ENCODE peak calls at places on chromosomes 13 and 19, in nine cellular contexts. One of them, this sample, is unnamed.

GRCh38 chr13:62482351-62482750 is 1066.7 kb upstream of the PCDH20 start:
- DNase-seq in Caco-2: no peak
- DNase-seq in K562: no peak
- DNase-seq in breast epithelium: no peak
- DNase-seq in IMR-90: no peak
- DNase-seq in epithelial cell of proximal tubule: no peak
- DNase-seq in tibial nerve: no peak
- DNase-seq in left ventricle myocardium inferior: no peak
- DNase-seq in heart left ventricle: no peak
- DNase-seq in this sample: no peak

GRCh38 chr19:29389495-29389894 is 136.3 kb upstream of the VSTM2B start:
- DNase-seq in epithelial cell of proximal tubule: no peak
- DNase-seq in Caco-2: no peak
- DNase-seq in tibial nerve: no peak
- DNase-seq in breast epithelium: peak
- DNase-seq in K562: no peak
- DNase-seq in IMR-90: no peak
- DNase-seq in heart left ventricle: no peak
- DNase-seq in left ventricle myocardium inferior: peak
- DNase-seq in this sample: no peak

GRCh38 chr13:113853518-113854237 is 10.2 kb downstream of the GAS6 start:
- DNase-seq in IMR-90: peak
- DNase-seq in Caco-2: no peak
- DNase-seq in tibial nerve: no peak
- DNase-seq in epithelial cell of proximal tubule: no peak
- DNase-seq in heart left ventricle: no peak
- DNase-seq in breast epithelium: no peak
- DNase-seq in K562: no peak
- DNase-seq in left ventricle myocardium inferior: peak
- DNase-seq in this sample: no peak

GRCh38 chr19:42657551-42657950 is 62.8 kb upstream of the CEACAM8 start:
- DNase-seq in K562: no peak
- DNase-seq in epithelial cell of proximal tubule: peak
- DNase-seq in heart left ventricle: no peak
- DNase-seq in breast epithelium: no peak
- DNase-seq in left ventricle myocardium inferior: no peak
- DNase-seq in tibial nerve: no peak
- DNase-seq in Caco-2: no peak
- DNase-seq in IMR-90: peak
- DNase-seq in this sample: peak

GRCh38 chr13:41268764-41269163 is 5.4 kb upstream of the MTRF1 start:
- DNase-seq in tibial nerve: no peak
- DNase-seq in breast epithelium: no peak
- DNase-seq in Caco-2: peak
- DNase-seq in K562: no peak
- DNase-seq in heart left ventricle: no peak
- DNase-seq in IMR-90: peak
- DNase-seq in epithelial cell of proximal tubule: no peak
- DNase-seq in left ventricle myocardium inferior: no peak
- DNase-seq in this sample: peak

GRCh38 chr19:40672038-40672437 is 18.4 kb downstream of the NUMBL start:
- DNase-seq in K562: no peak
- DNase-seq in IMR-90: no peak
- DNase-seq in Caco-2: no peak
- DNase-seq in breast epithelium: no peak
- DNase-seq in epithelial cell of proximal tubule: no peak
- DNase-seq in heart left ventricle: no peak
- DNase-seq in tibial nerve: no peak
- DNase-seq in left ventricle myocardium inferior: no peak
- DNase-seq in this sample: no peak

GRCh38 chr19:18610556-18611326 is 1.9 kb upstream of the TMEM59L start:
- DNase-seq in tibial nerve: no peak
- DNase-seq in heart left ventricle: no peak
- DNase-seq in IMR-90: no peak
- DNase-seq in K562: no peak
- DNase-seq in breast epithelium: no peak
- DNase-seq in epithelial cell of proximal tubule: no peak
- DNase-seq in left ventricle myocardium inferior: no peak
- DNase-seq in Caco-2: no peak
- DNase-seq in this sample: no peak

GRCh38 chr19:46296722-46297431 is at the start of gene HIF3A:
- DNase-seq in Caco-2: no peak
- DNase-seq in epithelial cell of proximal tubule: no peak
- DNase-seq in left ventricle myocardium inferior: peak
- DNase-seq in breast epithelium: no peak
- DNase-seq in tibial nerve: peak
- DNase-seq in IMR-90: no peak
- DNase-seq in K562: peak
- DNase-seq in heart left ventricle: peak
- DNase-seq in this sample: no peak

GRCh38 chr19:35940078-35940775 is 4.1 kb downstream of the LRFN3 start:
- DNase-seq in left ventricle myocardium inferior: no peak
- DNase-seq in Caco-2: no peak
- DNase-seq in epithelial cell of proximal tubule: no peak
- DNase-seq in IMR-90: no peak
- DNase-seq in tibial nerve: no peak
- DNase-seq in heart left ventricle: no peak
- DNase-seq in breast epithelium: no peak
- DNase-seq in K562: no peak
- DNase-seq in this sample: no peak

GRCh38 chr19:18865973-18866799 is 29.8 kb downstream of the CERS1 start:
- DNase-seq in IMR-90: peak
- DNase-seq in epithelial cell of proximal tubule: no peak
- DNase-seq in Caco-2: peak
- DNase-seq in K562: peak
- DNase-seq in breast epithelium: no peak
- DNase-seq in heart left ventricle: peak
- DNase-seq in left ventricle myocardium inferior: peak
- DNase-seq in tibial nerve: peak
- DNase-seq in this sample: peak

GRCh38 chr19:55484571-55485438 is at the start of gene NAT14:
- DNase-seq in epithelial cell of proximal tubule: no peak
- DNase-seq in Caco-2: peak
- DNase-seq in heart left ventricle: peak
- DNase-seq in tibial nerve: no peak
- DNase-seq in IMR-90: peak
- DNase-seq in left ventricle myocardium inferior: peak
- DNase-seq in breast epithelium: no peak
- DNase-seq in K562: peak
- DNase-seq in this sample: no peak

GRCh38 chr19:35757231-35757748 is 461 bp upstream of the HSPB6 start:
- DNase-seq in K562: peak
- DNase-seq in left ventricle myocardium inferior: peak
- DNase-seq in breast epithelium: peak
- DNase-seq in tibial nerve: peak
- DNase-seq in Caco-2: peak
- DNase-seq in epithelial cell of proximal tubule: no peak
- DNase-seq in heart left ventricle: peak
- DNase-seq in IMR-90: peak
- DNase-seq in this sample: peak

GRCh38 chr13:19264711-19265110 is 83.1 kb upstream of the TUBA3C start:
- DNase-seq in K562: no peak
- DNase-seq in breast epithelium: no peak
- DNase-seq in epithelial cell of proximal tubule: no peak
- DNase-seq in Caco-2: no peak
- DNase-seq in tibial nerve: no peak
- DNase-seq in left ventricle myocardium inferior: no peak
- DNase-seq in heart left ventricle: no peak
- DNase-seq in IMR-90: no peak
- DNase-seq in this sample: no peak

DNA sequence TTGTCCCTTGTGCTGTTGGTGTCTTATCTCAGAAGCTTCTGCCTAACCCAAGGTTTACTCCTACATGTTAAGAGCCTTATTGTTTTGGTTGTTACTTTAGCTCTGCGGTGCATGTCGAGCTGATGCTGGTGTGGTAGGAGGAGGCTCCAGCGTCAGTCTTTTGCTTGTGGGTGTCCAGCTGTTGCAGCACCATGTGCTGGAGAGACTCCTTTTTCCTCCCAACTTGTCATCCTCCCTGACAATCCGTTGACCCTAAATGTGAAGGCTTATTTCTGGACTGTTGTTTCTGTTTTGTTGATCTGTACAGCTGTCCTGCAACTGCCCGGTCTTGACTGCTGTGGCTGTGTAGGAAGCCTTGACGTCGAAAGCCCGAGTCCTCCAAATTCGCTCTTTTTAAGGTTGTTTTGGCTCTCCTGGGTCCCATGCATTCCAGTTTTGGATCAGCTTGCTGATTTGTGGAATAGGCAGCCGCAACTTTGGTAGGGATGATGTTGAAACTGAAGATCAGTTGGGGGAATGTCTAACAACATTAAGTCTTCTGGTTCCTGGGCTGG is 15.3 kb downstream of the NAXD start:
- DNase-seq in heart left ventricle: no peak
- DNase-seq in breast epithelium: no peak
- DNase-seq in tibial nerve: no peak
- DNase-seq in K562: no peak
- DNase-seq in left ventricle myocardium inferior: no peak
- DNase-seq in Caco-2: no peak
- DNase-seq in epithelial cell of proximal tubule: no peak
- DNase-seq in IMR-90: no peak
- DNase-seq in this sample: no peak
- TF ChIP-seq CTCF in heart left ventricle: no peak
- TF ChIP-seq CTCF in breast epithelium: no peak
- TF ChIP-seq CTCF in tibial nerve: no peak
- TF ChIP-seq CTCF in K562: no peak
- TF ChIP-seq CTCF in left ventricle myocardium inferior: no peak
- TF ChIP-seq CTCF in Caco-2: no peak
- TF ChIP-seq CTCF in epithelial cell of proximal tubule: no peak
- TF ChIP-seq CTCF in IMR-90: no peak
- TF ChIP-seq CTCF in this sample: no peak

DNA sequence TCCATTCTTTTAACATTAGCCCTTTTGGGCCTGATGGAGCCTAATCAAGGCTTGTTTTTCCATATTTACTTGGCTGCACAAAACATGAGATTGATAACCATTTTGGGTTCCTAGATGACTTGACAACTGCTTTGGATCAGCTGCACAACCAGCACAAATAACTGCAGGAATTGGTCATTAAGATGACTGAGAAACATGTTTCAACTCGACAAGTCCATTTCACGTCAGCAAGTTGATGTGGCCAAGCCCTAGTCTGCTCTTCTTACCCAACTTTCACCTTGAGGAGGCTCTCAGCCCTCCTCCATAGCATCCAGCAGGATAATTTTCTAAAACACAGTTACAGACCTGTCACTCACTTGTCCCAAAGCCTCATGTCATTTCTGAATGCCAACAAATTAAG is 52.5 kb downstream of the TNFSF11 start:
- DNase-seq in Caco-2: no peak
- DNase-seq in epithelial cell of proximal tubule: no peak
- DNase-seq in K562: no peak
- DNase-seq in tibial nerve: no peak
- DNase-seq in left ventricle myocardium inferior: no peak
- DNase-seq in breast epithelium: no peak
- DNase-seq in IMR-90: no peak
- DNase-seq in heart left ventricle: no peak
- DNase-seq in this sample: no peak
- TF ChIP-seq CTCF in Caco-2: no peak
- TF ChIP-seq CTCF in epithelial cell of proximal tubule: no peak
- TF ChIP-seq CTCF in K562: no peak
- TF ChIP-seq CTCF in tibial nerve: no peak
- TF ChIP-seq CTCF in left ventricle myocardium inferior: no peak
- TF ChIP-seq CTCF in breast epithelium: no peak
- TF ChIP-seq CTCF in IMR-90: no peak
- TF ChIP-seq CTCF in heart left ventricle: no peak
- TF ChIP-seq CTCF in this sample: no peak

GRCh38 chr13:32031025-32031814 is at the start of gene FRY:
- DNase-seq in tibial nerve: peak
- DNase-seq in breast epithelium: peak
- DNase-seq in epithelial cell of proximal tubule: no peak
- DNase-seq in IMR-90: peak
- DNase-seq in heart left ventricle: peak
- DNase-seq in left ventricle myocardium inferior: peak
- DNase-seq in Caco-2: peak
- DNase-seq in K562: no peak
- DNase-seq in this sample: peak
- TF ChIP-seq CTCF in tibial nerve: no peak
- TF ChIP-seq CTCF in breast epithelium: no peak
- TF ChIP-seq CTCF in epithelial cell of proximal tubule: peak
- TF ChIP-seq CTCF in IMR-90: peak
- TF ChIP-seq CTCF in heart left ventricle: no peak
- TF ChIP-seq CTCF in left ventricle myocardium inferior: peak
- TF ChIP-seq CTCF in Caco-2: no peak
- TF ChIP-seq CTCF in K562: no peak
- TF ChIP-seq CTCF in this sample: peak

GRCh38 chr13:91647361-91647970 is 249.0 kb downstream of the GPC5 start:
- DNase-seq in epithelial cell of proximal tubule: no peak
- DNase-seq in tibial nerve: no peak
- DNase-seq in IMR-90: peak
- DNase-seq in K562: peak
- DNase-seq in breast epithelium: no peak
- DNase-seq in left ventricle myocardium inferior: no peak
- DNase-seq in Caco-2: peak
- DNase-seq in heart left ventricle: no peak
- DNase-seq in this sample: no peak
- TF ChIP-seq CTCF in epithelial cell of proximal tubule: peak
- TF ChIP-seq CTCF in tibial nerve: no peak
- TF ChIP-seq CTCF in IMR-90: no peak
- TF ChIP-seq CTCF in K562: peak
- TF ChIP-seq CTCF in breast epithelium: no peak
- TF ChIP-seq CTCF in left ventricle myocardium inferior: peak
- TF ChIP-seq CTCF in Caco-2: peak
- TF ChIP-seq CTCF in heart left ventricle: no peak
- TF ChIP-seq CTCF in this sample: peak

GRCh38 chr19:48397636-48398328 is 4.3 kb downstream of the GRIN2D start:
- DNase-seq in breast epithelium: no peak
- DNase-seq in left ventricle myocardium inferior: no peak
- DNase-seq in Caco-2: no peak
- DNase-seq in heart left ventricle: no peak
- DNase-seq in K562: no peak
- DNase-seq in epithelial cell of proximal tubule: no peak
- DNase-seq in IMR-90: no peak
- DNase-seq in tibial nerve: no peak
- DNase-seq in this sample: no peak
- TF ChIP-seq CTCF in breast epithelium: no peak
- TF ChIP-seq CTCF in left ventricle myocardium inferior: no peak
- TF ChIP-seq CTCF in Caco-2: no peak
- TF ChIP-seq CTCF in heart left ventricle: no peak
- TF ChIP-seq CTCF in K562: no peak
- TF ChIP-seq CTCF in epithelial cell of proximal tubule: no peak
- TF ChIP-seq CTCF in IMR-90: no peak
- TF ChIP-seq CTCF in tibial nerve: no peak
- TF ChIP-seq CTCF in this sample: no peak

GRCh38 chr19:53511933-53512374 is 26.0 kb upstream of the ZNF331 start:
- DNase-seq in left ventricle myocardium inferior: peak
- DNase-seq in IMR-90: peak
- DNase-seq in breast epithelium: peak
- DNase-seq in heart left ventricle: peak
- DNase-seq in Caco-2: peak
- DNase-seq in K562: peak
- DNase-seq in epithelial cell of proximal tubule: no peak
- DNase-seq in tibial nerve: peak
- DNase-seq in this sample: peak
- TF ChIP-seq CTCF in left ventricle myocardium inferior: peak
- TF ChIP-seq CTCF in IMR-90: peak
- TF ChIP-seq CTCF in breast epithelium: peak
- TF ChIP-seq CTCF in heart left ventricle: peak
- TF ChIP-seq CTCF in Caco-2: peak
- TF ChIP-seq CTCF in K562: peak
- TF ChIP-seq CTCF in epithelial cell of proximal tubule: peak
- TF ChIP-seq CTCF in tibial nerve: peak
- TF ChIP-seq CTCF in this sample: peak